ENCODE peak calls at places on chromosomes 1 and 21, in nine cellular contexts. A, X, Y, T, W, V, E, K and L are unnamed samples.

GRCh38 chr1:76390451-76390850 is 315.9 kb downstream of the ST6GALNAC3 start:
- DNase-seq in A (no peak), T (no peak), E (peak), K (no peak), W (no peak), X (no peak), Y (no peak), V (no peak), L (no peak)

GRCh38 chr1:15426492-15427279 is 11.6 kb upstream of the CTRC start:
- DNase-seq in K (no peak), X (no peak), W (no peak), V (no peak), A (no peak), E (no peak), Y (peak), T (peak), L (no peak)

GRCh38 chr1:33655496-33655895 is 183.1 kb downstream of the ZSCAN20 start:
- DNase-seq in T (no peak), X (no peak), E (peak), W (no peak), K (no peak), A (no peak), Y (no peak), V (no peak), L (peak)

GRCh38 chr1:31888281-31888680 is 49.9 kb downstream of the PTP4A2 start:
- DNase-seq in X (no peak), A (no peak), E (no peak), T (no peak), Y (no peak), V (no peak), W (no peak), K (no peak), L (no peak)

GRCh38 chr1:6800728-6801127 is 15.5 kb downstream of the CAMTA1 start:
- DNase-seq in V (peak), K (no peak), T (peak), Y (no peak), E (no peak), W (no peak), X (no peak), A (no peak), L (no peak)

GRCh38 chr1:51661081-51661518 is 44.2 kb downstream of the OSBPL9 start:
- DNase-seq in E (no peak), T (peak), V (no peak), W (no peak), Y (no peak), X (peak), A (no peak), K (no peak), L (no peak)

GRCh38 chr1:86018311-86018923 is 138.2 kb downstream of the COL24A1 start:
- DNase-seq in A (no peak), X (peak), K (peak), Y (no peak), T (no peak), E (no peak), W (no peak), V (no peak), L (no peak)

GRCh38 chr1:156625436-156626078 is 6.3 kb downstream of the HAPLN2 start:
- DNase-seq in X (no peak), Y (peak), W (peak), E (peak), A (peak), T (no peak), V (no peak), K (no peak), L (peak)

GRCh38 chr21:32007461-32007860 is 134.6 kb downstream of the HUNK start:
- DNase-seq in T (peak), V (no peak), A (no peak), X (peak), Y (no peak), K (no peak), E (no peak), W (no peak), L (no peak)

GRCh38 chr1:32801096-32801713 is 16.0 kb downstream of the YARS1 start:
- DNase-seq in A (no peak), X (peak), K (no peak), W (peak), V (peak), T (peak), E (no peak), Y (no peak), L (no peak)

GRCh38 chr1:100950776-100951175 is 54.9 kb downstream of the SLC30A7 start:
- DNase-seq in Y (no peak), V (no peak), A (no peak), E (no peak), W (no peak), K (peak), X (no peak), T (peak), L (no peak)

GRCh38 chr1:93805027-93805426 is 74.0 kb downstream of the DNTTIP2 start:
- DNase-seq in W (no peak), A (no peak), E (no peak), Y (no peak), X (no peak), T (peak), K (no peak), V (no peak), L (no peak)

GRCh38 chr1:68016364-68016763 is 34.1 kb downstream of the DIRAS3 start:
- DNase-seq in X (no peak), V (no peak), T (peak), A (no peak), Y (no peak), E (no peak), W (no peak), K (no peak), L (no peak)

GRCh38 chr21:40511976-40512375 is 335.0 kb downstream of the DSCAM start:
- DNase-seq in V (no peak), W (no peak), T (peak), X (no peak), A (no peak), Y (no peak), K (no peak), E (no peak), L (no peak)

GRCh38 chr1:113732802-113733201 is 26.5 kb downstream of the PHTF1 start:
- DNase-seq in T (no peak), K (no peak), E (no peak), A (no peak), X (no peak), W (no peak), Y (no peak), V (no peak), L (no peak)

GRCh38 chr1:27621067-27621920 is 13.7 kb downstream of the FGR start:
- DNase-seq in W (no peak), V (no peak), X (peak), K (no peak), T (peak), A (no peak), Y (no peak), E (peak), L (no peak)

GRCh38 chr1:87556326-87556725 is 227.6 kb downstream of the LMO4 start:
- DNase-seq in X (no peak), K (no peak), Y (no peak), A (no peak), E (no peak), T (peak), W (no peak), V (no peak), L (no peak)

GRCh38 chr1:206558794-206559660 is 51.7 kb downstream of the RASSF5 start:
- DNase-seq in Y (no peak), V (no peak), X (no peak), E (no peak), A (no peak), K (no peak), T (no peak), W (no peak), L (no peak)

GRCh38 chr1:31423418-31423947 is 10.5 kb downstream of the SERINC2 start:
- DNase-seq in E (no peak), W (no peak), Y (peak), K (no peak), A (peak), X (no peak), T (no peak), V (no peak), L (no peak)

GRCh38 chr1:171742577-171742922 is 685 bp upstream of the VAMP4 start:
- DNase-seq in X (peak), W (peak), T (peak), A (peak), K (peak), Y (peak), V (no peak), E (peak), L (peak)

GRCh38 chr1:193240609-193241008 is 54.2 kb upstream of the B3GALT2 start:
- DNase-seq in E (no peak), V (no peak), Y (no peak), T (no peak), X (no peak), K (no peak), W (no peak), A (no peak), L (no peak)

GRCh38 chr21:34553199-34553952 is 41.4 kb upstream of the KCNE1 start:
- DNase-seq in Y (no peak), X (peak), V (peak), A (no peak), T (peak), E (no peak), W (no peak), K (peak), L (no peak)

GRCh38 chr21:43734131-43734634 is 15.3 kb downstream of the PDXK start:
- DNase-seq in X (no peak), A (no peak), W (no peak), V (no peak), E (no peak), K (no peak), Y (peak), T (peak), L (peak)

GRCh38 chr1:198605426-198605825 is 33.4 kb upstream of the PTPRC start:
- DNase-seq in E (no peak), V (no peak), X (no peak), A (no peak), Y (no peak), K (no peak), T (no peak), W (no peak), L (no peak)

GRCh38 chr1:150280138-150280707 is 2.1 kb upstream of the CIART start:
- DNase-seq in W (no peak), T (no peak), A (no peak), E (no peak), X (no peak), K (no peak), Y (peak), V (no peak), L (no peak)

GRCh38 chr1:230682882-230683610 is 30.9 kb downstream of the AGT start:
- DNase-seq in V (peak), W (no peak), T (peak), K (no peak), X (no peak), E (no peak), A (no peak), Y (no peak), L (no peak)

GRCh38 chr1:238404506-238404905 is 513.8 kb upstream of the ZP4 start:
- DNase-seq in Y (no peak), V (no peak), X (peak), T (peak), E (no peak), W (no peak), A (no peak), K (no peak), L (no peak)